ENCODE peak calls at places on chromosomes 11 and 22, in four cellular contexts. A is foreskin keratinocyte, U is coronary artery, W is left lung. N is an unnamed sample.

GRCh38 chr11:29300441-29300840 is 716.4 kb downstream of the KCNA4 start:
- DNase-seq in A (peak), U (no peak), W (no peak), N (no peak)

GRCh38 chr11:7490054-7490453 is 4.7 kb downstream of the OLFML1 start:
- DNase-seq in A (no peak), U (no peak), W (no peak), N (no peak)

GRCh38 chr11:61969838-61970452 is 2.5 kb upstream of the FTH1 start:
- DNase-seq in A (peak), U (no peak), W (no peak), N (no peak)

GRCh38 chr22:44292007-44292370 is 20.8 kb downstream of the SHISAL1 start:
- DNase-seq in A (no peak), U (no peak), W (peak), N (no peak)

GRCh38 chr11:125950178-125950490 is 4.3 kb downstream of the VSIG10L2 start:
- DNase-seq in A (no peak), U (no peak), W (peak), N (no peak)

GRCh38 chr11:288328-289144 is at the start of gene PGGHG:
- DNase-seq in A (no peak), U (peak), W (peak), N (no peak)

GRCh38 chr11:95655544-95655943 is 134.0 kb downstream of the FAM76B start:
- DNase-seq in A (no peak), U (no peak), W (no peak), N (no peak)

GRCh38 chr11:77669848-77670511 is 32.4 kb upstream of the CLNS1A start:
- DNase-seq in A (no peak), U (no peak), W (no peak), N (no peak)

GRCh38 chr11:117919326-117920275 is 9.6 kb downstream of the TMPRSS13 start:
- DNase-seq in A (peak), U (no peak), W (no peak), N (no peak)

GRCh38 chr22:47586946-47587345 is 824.5 kb downstream of the TBC1D22A start:
- DNase-seq in A (no peak), U (no peak), W (no peak), N (no peak)

GRCh38 chr11:73425118-73425517 is 48.9 kb downstream of the RELT start:
- DNase-seq in A (no peak), U (no peak), W (no peak), N (no peak)

GRCh38 chr11:58334708-58335107 is 24.2 kb downstream of the OR5B17 start:
- DNase-seq in A (peak), U (no peak), W (no peak), N (no peak)

GRCh38 chr11:64758330-64759079 is 1.3 kb downstream of the PYGM start:
- DNase-seq in A (no peak), U (no peak), W (peak), N (no peak)

GRCh38 chr22:21009638-21010425 is 5.1 kb upstream of the P2RX6 start:
- DNase-seq in A (no peak), U (no peak), W (peak), N (no peak)

GRCh38 chr22:25880524-25880923 is 138.5 kb downstream of the MYO18B start:
- DNase-seq in A (no peak), U (no peak), W (no peak), N (no peak)

GRCh38 chr11:113106507-113106906 is 145.3 kb downstream of the NCAM1 start:
- DNase-seq in A (no peak), U (no peak), W (no peak), N (no peak)

GRCh38 chr11:126816655-126817054 is 183.9 kb downstream of the KIRREL3 start:
- DNase-seq in A (no peak), U (no peak), W (no peak), N (no peak)

GRCh38 chr22:22246706-22247105 is 2.1 kb downstream of the VPREB1 start:
- DNase-seq in A (no peak), U (no peak), W (no peak), N (no peak)

GRCh38 chr11:407651-408080 is 7.1 kb downstream of the SIGIRR start:
- DNase-seq in A (no peak), U (no peak), W (no peak), N (no peak)

GRCh38 chr11:119567667-119568582 is 145.0 kb upstream of the THY1 start:
- DNase-seq in A (no peak), U (no peak), W (no peak), N (no peak)

GRCh38 chr22:46058591-46059519 is 81.9 kb upstream of the WNT7B start:
- DNase-seq in A (no peak), U (peak), W (peak), N (no peak)

GRCh38 chr11:67264886-67265632 is 1.2 kb upstream of the GRK2 start:
- DNase-seq in A (no peak), U (no peak), W (peak), N (no peak)

GRCh38 chr11:120554771-120555432 is 43.4 kb downstream of the GRIK4 start:
- DNase-seq in A (no peak), U (no peak), W (peak), N (no peak)

GRCh38 chr22:19970479-19971275 is 29.1 kb upstream of the TXNRD2 start:
- DNase-seq in A (no peak), U (no peak), W (peak), N (peak)

GRCh38 chr11:57458410-57459111 is 1.8 kb upstream of the RTN4RL2 start:
- DNase-seq in A (no peak), U (no peak), W (peak), N (no peak)

GRCh38 chr11:2885017-2885675 is 429 bp downstream of the CDKN1C start:
- DNase-seq in A (no peak), U (no peak), W (peak), N (no peak)

GRCh38 chr11:12802418-12803085 is 128.3 kb downstream of the TEAD1 start:
- DNase-seq in A (peak), U (no peak), W (peak), N (no peak)

GRCh38 chr22:42202669-42203068 is 67.8 kb downstream of the TCF20 start:
- DNase-seq in A (no peak), U (no peak), W (no peak), N (peak)

GRCh38 chr22:40611606-40612005 is 24.9 kb downstream of the MRTFA start:
- DNase-seq in A (no peak), U (no peak), W (no peak), N (no peak)

GRCh38 chr11:76455331-76455730 is 10.5 kb downstream of the EMSY start:
- DNase-seq in A (no peak), U (no peak), W (no peak), N (no peak)

GRCh38 chr11:2791521-2792375 is 92.0 kb upstream of the KCNQ1OT1 start:
- DNase-seq in A (no peak), U (peak), W (peak), N (no peak)

GRCh38 chr11:13889566-13890214 is 72.8 kb upstream of the SPON1 start:
- DNase-seq in A (no peak), U (no peak), W (no peak), N (no peak)